ENCODE peak calls at places on chromosomes 12 and 14, in five cellular contexts. One of them, this sample, is unnamed.

GRCh38 chr12:58966939-58967338 is 46.6 kb upstream of the LRIG3 start:
- DNase-seq in body of pancreas: no peak
- DNase-seq in Peyer's patch: no peak
- DNase-seq in prostate gland: no peak
- DNase-seq in H1: no peak
- DNase-seq in this sample: no peak

GRCh38 chr12:3752096-3752709 is 706 bp downstream of the CRACR2A start:
- DNase-seq in prostate gland: peak; percentile 46
- DNase-seq in Peyer's patch: peak; percentile 81
- DNase-seq in body of pancreas: no peak
- DNase-seq in H1: peak; percentile 33
- DNase-seq in this sample: peak; percentile 33

GRCh38 chr12:52307836-52308806 is 13.1 kb downstream of the KRT83 start:
- DNase-seq in prostate gland: peak; percentile 60
- DNase-seq in Peyer's patch: no peak
- DNase-seq in body of pancreas: peak; percentile 61
- DNase-seq in H1: peak; percentile 83
- DNase-seq in this sample: peak; percentile 67

GRCh38 chr14:65170768-65171251 is 68.5 kb upstream of the MAX start:
- DNase-seq in H1: peak; percentile 74
- DNase-seq in prostate gland: no peak
- DNase-seq in Peyer's patch: peak; percentile 54
- DNase-seq in body of pancreas: peak; percentile 29
- DNase-seq in this sample: peak; percentile 51

GRCh38 chr14:74290415-74290814 is 12.3 kb downstream of the ABCD4 start:
- DNase-seq in body of pancreas: no peak
- DNase-seq in Peyer's patch: no peak
- DNase-seq in prostate gland: no peak
- DNase-seq in H1: no peak
- DNase-seq in this sample: no peak

GRCh38 chr12:69014047-69014446 is 81.1 kb upstream of the CPM start:
- DNase-seq in Peyer's patch: no peak
- DNase-seq in prostate gland: no peak
- DNase-seq in H1: no peak
- DNase-seq in body of pancreas: no peak
- DNase-seq in this sample: no peak

GRCh38 chr12:54421175-54421872 is 2.3 kb upstream of the ITGA5 start:
- DNase-seq in Peyer's patch: no peak
- DNase-seq in H1: no peak
- DNase-seq in prostate gland: no peak
- DNase-seq in body of pancreas: no peak
- DNase-seq in this sample: no peak

GRCh38 chr14:94174622-94175402 is 690 bp downstream of the PPP4R4 start:
- DNase-seq in H1: peak; percentile 72
- DNase-seq in Peyer's patch: no peak
- DNase-seq in body of pancreas: peak; percentile 27
- DNase-seq in prostate gland: no peak
- DNase-seq in this sample: peak; percentile 47

GRCh38 chr14:60508707-60509437 is at the start of gene SIX6:
- DNase-seq in H1: peak; percentile 89
- DNase-seq in body of pancreas: no peak
- DNase-seq in prostate gland: no peak
- DNase-seq in Peyer's patch: no peak
- DNase-seq in this sample: peak; percentile 38

GRCh38 chr14:23399591-23399990 is 8.5 kb downstream of the MYH6 start:
- DNase-seq in prostate gland: no peak
- DNase-seq in body of pancreas: no peak
- DNase-seq in H1: no peak
- DNase-seq in Peyer's patch: no peak
- DNase-seq in this sample: no peak

GRCh38 chr14:76775159-76775694 is 14.0 kb downstream of the VASH1 start:
- DNase-seq in Peyer's patch: peak; percentile 8
- DNase-seq in body of pancreas: no peak
- DNase-seq in H1: no peak
- DNase-seq in prostate gland: no peak
- DNase-seq in this sample: no peak

GRCh38 chr12:132282950-132283771 is 46.2 kb downstream of the GALNT9 start:
- DNase-seq in body of pancreas: no peak
- DNase-seq in Peyer's patch: no peak
- DNase-seq in H1: peak; percentile 62
- DNase-seq in prostate gland: no peak
- DNase-seq in this sample: no peak

GRCh38 chr12:94245984-94246383 is 97.6 kb downstream of the PLXNC1 start:
- DNase-seq in H1: no peak
- DNase-seq in Peyer's patch: no peak
- DNase-seq in body of pancreas: no peak
- DNase-seq in prostate gland: no peak
- DNase-seq in this sample: no peak

GRCh38 chr12:116713529-116713928 is 24.3 kb downstream of the SPRING1 start:
- DNase-seq in body of pancreas: no peak
- DNase-seq in H1: no peak
- DNase-seq in prostate gland: no peak
- DNase-seq in Peyer's patch: no peak
- DNase-seq in this sample: no peak

GRCh38 chr14:102320033-102320660 is 601 bp downstream of the ZNF839 start:
- DNase-seq in prostate gland: peak; percentile 23
- DNase-seq in Peyer's patch: peak; percentile 53
- DNase-seq in body of pancreas: peak; percentile 59
- DNase-seq in H1: no peak
- DNase-seq in this sample: peak; percentile 37

GRCh38 chr12:6278439-6279255 is 31.8 kb upstream of the PLEKHG6 start:
- DNase-seq in H1: peak; percentile 97
- DNase-seq in prostate gland: peak; percentile 84
- DNase-seq in body of pancreas: peak; percentile 89
- DNase-seq in Peyer's patch: peak; percentile 69
- DNase-seq in this sample: peak; percentile 81

GRCh38 chr12:68109444-68110217 is 49.9 kb downstream of the IFNG start:
- DNase-seq in body of pancreas: no peak
- DNase-seq in H1: no peak
- DNase-seq in Peyer's patch: no peak
- DNase-seq in prostate gland: no peak
- DNase-seq in this sample: no peak

GRCh38 chr12:19515179-19515578 is 75.9 kb downstream of the AEBP2 start:
- DNase-seq in Peyer's patch: no peak
- DNase-seq in body of pancreas: no peak
- DNase-seq in H1: no peak
- DNase-seq in prostate gland: no peak
- DNase-seq in this sample: no peak

GRCh38 chr12:49777800-49778748 is 36.7 kb downstream of the TMBIM6 start:
- DNase-seq in prostate gland: peak; percentile 40
- DNase-seq in Peyer's patch: peak; percentile 69
- DNase-seq in body of pancreas: peak; percentile 79
- DNase-seq in H1: peak; percentile 95
- DNase-seq in this sample: peak; percentile 59

GRCh38 chr12:130698106-130698505 is 18.0 kb downstream of the RIMBP2 start:
- DNase-seq in prostate gland: no peak
- DNase-seq in body of pancreas: no peak
- DNase-seq in Peyer's patch: no peak
- DNase-seq in H1: no peak
- DNase-seq in this sample: no peak

GRCh38 chr14:35355981-35356839 is 48.3 kb downstream of the NFKBIA start:
- DNase-seq in body of pancreas: no peak
- DNase-seq in prostate gland: no peak
- DNase-seq in Peyer's patch: no peak
- DNase-seq in H1: no peak
- DNase-seq in this sample: no peak

GRCh38 chr12:23566133-23566532 is 383.3 kb downstream of the SOX5 start:
- DNase-seq in Peyer's patch: no peak
- DNase-seq in body of pancreas: no peak
- DNase-seq in prostate gland: no peak
- DNase-seq in H1: no peak
- DNase-seq in this sample: no peak

GRCh38 chr12:132835076-132835870 is 6.6 kb upstream of the GOLGA3 start:
- DNase-seq in Peyer's patch: no peak
- DNase-seq in body of pancreas: no peak
- DNase-seq in H1: no peak
- DNase-seq in prostate gland: no peak
- DNase-seq in this sample: no peak

GRCh38 chr12:116750298-116750697 is 12.2 kb downstream of the RNFT2 start:
- DNase-seq in prostate gland: no peak
- DNase-seq in body of pancreas: no peak
- DNase-seq in Peyer's patch: no peak
- DNase-seq in H1: no peak
- DNase-seq in this sample: no peak

GRCh38 chr14:77498120-77498979 is at the start of gene ISM2:
- DNase-seq in body of pancreas: peak; percentile 18
- DNase-seq in prostate gland: peak; percentile 21
- DNase-seq in Peyer's patch: peak; percentile 17
- DNase-seq in H1: peak; percentile 72
- DNase-seq in this sample: peak; percentile 64

GRCh38 chr14:81062816-81063215 is 107.4 kb downstream of the TSHR start:
- DNase-seq in body of pancreas: no peak
- DNase-seq in prostate gland: no peak
- DNase-seq in Peyer's patch: no peak
- DNase-seq in H1: peak; percentile 50
- DNase-seq in this sample: no peak

GRCh38 chr12:82366182-82366581 is 7.9 kb downstream of the METTL25 start:
- DNase-seq in prostate gland: no peak
- DNase-seq in H1: no peak
- DNase-seq in body of pancreas: no peak
- DNase-seq in Peyer's patch: no peak
- DNase-seq in this sample: no peak

GRCh38 chr12:91818236-91819131 is 327.2 kb downstream of the BTG1 start:
- DNase-seq in Peyer's patch: no peak
- DNase-seq in body of pancreas: no peak
- DNase-seq in prostate gland: peak; percentile 39
- DNase-seq in H1: no peak
- DNase-seq in this sample: no peak

GRCh38 chr12:109186993-109187653 is 70.7 kb downstream of the ACACB start:
- DNase-seq in prostate gland: no peak
- DNase-seq in body of pancreas: no peak
- DNase-seq in H1: no peak
- DNase-seq in Peyer's patch: no peak
- DNase-seq in this sample: no peak

GRCh38 chr14:63435838-63436237 is 107.3 kb downstream of the PPP2R5E start:
- DNase-seq in H1: no peak
- DNase-seq in body of pancreas: peak; percentile 60
- DNase-seq in Peyer's patch: peak; percentile 28
- DNase-seq in prostate gland: peak; percentile 24
- DNase-seq in this sample: peak; percentile 76

GRCh38 chr14:101731187-101732080 is 30.1 kb upstream of the PPP2R5C start:
- DNase-seq in body of pancreas: peak; percentile 81
- DNase-seq in prostate gland: peak; percentile 74
- DNase-seq in Peyer's patch: peak; percentile 77
- DNase-seq in H1: no peak
- DNase-seq in this sample: no peak

GRCh38 chr12:19992311-19992710 is 376.0 kb upstream of the PDE3A start:
- DNase-seq in H1: no peak
- DNase-seq in prostate gland: no peak
- DNase-seq in body of pancreas: no peak
- DNase-seq in Peyer's patch: no peak
- DNase-seq in this sample: no peak

GRCh38 chr14:24058951-24059475 is 7.2 kb downstream of the CARMIL3 start:
- DNase-seq in H1: no peak
- DNase-seq in Peyer's patch: no peak
- DNase-seq in prostate gland: no peak
- DNase-seq in body of pancreas: no peak
- DNase-seq in this sample: no peak

GRCh38 chr14:79502101-79502750 is 709.1 kb downstream of the DIO2 start:
- DNase-seq in body of pancreas: no peak
- DNase-seq in prostate gland: no peak
- DNase-seq in Peyer's patch: no peak
- DNase-seq in H1: no peak
- DNase-seq in this sample: no peak
- TF ChIP-seq CTCF in body of pancreas: no peak
- TF ChIP-seq CTCF in prostate gland: no peak
- TF ChIP-seq CTCF in Peyer's patch: no peak
- TF ChIP-seq CTCF in H1: peak; percentile 32
- TF ChIP-seq CTCF in this sample: no peak

GRCh38 chr12:70353780-70354640 is 12.1 kb upstream of the KCNMB4 start:
- DNase-seq in prostate gland: no peak
- DNase-seq in body of pancreas: no peak
- DNase-seq in H1: no peak
- DNase-seq in Peyer's patch: no peak
- DNase-seq in this sample: no peak
- TF ChIP-seq POLR2A in prostate gland: no peak
- TF ChIP-seq POLR2A in body of pancreas: no peak
- TF ChIP-seq POLR2A in H1: no peak
- TF ChIP-seq POLR2A in Peyer's patch: no peak
- TF ChIP-seq POLR2A in this sample: no peak

GRCh38 chr12:77720258-77720657 is 110.4 kb upstream of the NAV3 start:
- DNase-seq in H1: no peak
- DNase-seq in body of pancreas: no peak
- DNase-seq in prostate gland: no peak
- DNase-seq in Peyer's patch: no peak
- DNase-seq in this sample: no peak
- TF ChIP-seq CTCF in H1: peak; percentile 33
- TF ChIP-seq CTCF in body of pancreas: no peak
- TF ChIP-seq CTCF in prostate gland: no peak
- TF ChIP-seq CTCF in Peyer's patch: no peak
- TF ChIP-seq CTCF in this sample: no peak

DNA sequence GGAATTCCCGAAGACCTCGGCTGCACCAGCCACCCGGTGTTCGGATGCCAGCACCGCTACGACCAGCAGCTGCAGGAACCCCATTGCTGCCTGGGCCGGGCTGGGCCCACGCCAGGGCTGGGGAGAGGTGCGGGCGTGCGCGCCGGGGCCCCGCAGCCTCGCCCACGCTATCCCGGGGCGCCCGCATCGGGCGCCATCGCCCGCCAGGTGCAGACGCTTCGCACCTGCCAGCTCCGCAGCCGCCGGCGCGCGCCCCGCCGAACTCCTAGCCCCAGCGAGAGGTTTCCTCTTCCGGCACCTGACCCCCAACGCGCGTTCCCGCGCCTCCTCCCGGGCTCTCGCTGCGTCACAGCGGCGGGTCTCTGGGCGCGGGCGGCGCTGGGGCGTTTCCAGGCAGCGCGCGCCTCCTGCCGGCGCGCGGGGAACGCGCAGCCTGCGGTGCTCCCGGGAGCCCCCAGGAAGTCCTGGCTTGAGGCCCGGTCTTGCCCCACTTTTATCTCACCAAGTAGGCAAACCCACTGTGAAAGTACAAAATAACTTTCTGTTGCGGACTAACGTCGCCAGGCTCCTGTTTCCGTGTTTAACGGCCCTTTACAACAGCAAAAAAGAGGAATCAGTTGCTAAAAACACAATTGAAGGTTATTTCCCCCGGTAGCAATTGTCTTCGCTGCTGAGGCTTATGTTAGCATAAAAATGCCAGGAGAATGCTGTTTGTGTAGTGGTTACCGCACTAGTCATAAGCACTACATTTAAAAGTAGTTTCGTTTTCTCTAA is at the start of gene TM7SF3:
- DNase-seq in Peyer's patch: peak; percentile 93
- DNase-seq in body of pancreas: peak; percentile 95
- DNase-seq in H1: peak; percentile 94
- DNase-seq in prostate gland: peak; percentile 95
- DNase-seq in this sample: peak; percentile 96
- TF ChIP-seq POLR2A in Peyer's patch: peak; percentile 61
- TF ChIP-seq POLR2A in body of pancreas: peak; percentile 92
- TF ChIP-seq POLR2A in H1: no peak
- TF ChIP-seq POLR2A in prostate gland: peak; percentile 65
- TF ChIP-seq POLR2A in this sample: no peak

GRCh38 chr12:121888478-121889266 is at the start of gene PSMD9:
- DNase-seq in H1: peak; percentile 99
- DNase-seq in Peyer's patch: peak; percentile 98
- DNase-seq in prostate gland: peak; percentile 95
- DNase-seq in body of pancreas: peak; percentile 98
- DNase-seq in this sample: peak; percentile 98
- TF ChIP-seq CTCF in H1: peak; percentile 83
- TF ChIP-seq CTCF in Peyer's patch: peak; percentile 60
- TF ChIP-seq CTCF in prostate gland: peak; percentile 55
- TF ChIP-seq CTCF in body of pancreas: peak; percentile 42
- TF ChIP-seq CTCF in this sample: peak; percentile 37

GRCh38 chr12:56158926-56159461 is 835 bp downstream of the MYL6 start:
- DNase-seq in H1: peak; percentile 66
- DNase-seq in body of pancreas: peak; percentile 71
- DNase-seq in Peyer's patch: peak; percentile 71
- DNase-seq in prostate gland: peak; percentile 88
- DNase-seq in this sample: peak; percentile 90
- TF ChIP-seq POLR2A in H1: peak; percentile 65
- TF ChIP-seq POLR2A in body of pancreas: peak; percentile 21
- TF ChIP-seq POLR2A in Peyer's patch: peak; percentile 74
- TF ChIP-seq POLR2A in prostate gland: peak; percentile 78
- TF ChIP-seq POLR2A in this sample: peak; percentile 14

This sample was measured in testis.